ENCODE peak calls at places on chromosomes 13 and 19, in five cellular contexts. Z, N, U, A and C are unnamed samples. For H3K27me3 and H3K4me1, the result is how much of the 10 kb centered on the place peaks cover.

GRCh38 chr13:28753208-28753892 is 34.6 kb upstream of the SLC46A3 start:
- DNase-seq in Z (no peak), N (peak), U (peak), A (peak), C (peak)

GRCh38 chr13:58869566-58869965 is 1238.0 kb downstream of the PCDH17 start:
- DNase-seq in Z (no peak), N (no peak), U (no peak), A (no peak), C (no peak)

GRCh38 chr19:45512881-45513483 is 5.7 kb downstream of the VASP start:
- DNase-seq in Z (no peak), N (no peak), U (no peak), A (no peak), C (no peak)

GRCh38 chr19:40374084-40374483 is 15.9 kb downstream of the HIPK4 start:
- DNase-seq in Z (no peak), N (no peak), U (no peak), A (no peak), C (no peak)

GRCh38 chr13:21225082-21225481 is 48.6 kb downstream of the MRPL57 start:
- DNase-seq in Z (no peak), N (no peak), U (no peak), A (no peak), C (no peak)

GRCh38 chr19:18733196-18733647 is 49.7 kb downstream of the CRTC1 start:
- DNase-seq in Z (peak), N (no peak), U (no peak), A (no peak), C (peak)

GRCh38 chr19:16773259-16773658 is 53.6 kb downstream of the NWD1 start:
- DNase-seq in Z (no peak), N (no peak), U (no peak), A (no peak), C (no peak)

GRCh38 chr19:41296323-41296935 is 13.5 kb upstream of the CCDC97 start:
- DNase-seq in Z (no peak), N (no peak), U (no peak), A (no peak), C (no peak)

GRCh38 chr13:98291658-98292057 is 114.6 kb upstream of the RNF113B start:
- DNase-seq in Z (no peak), N (no peak), U (no peak), A (no peak), C (no peak)

GRCh38 chr13:46012404-46012803 is 40.1 kb downstream of the ZC3H13 start:
- DNase-seq in Z (no peak), N (no peak), U (no peak), A (no peak), C (no peak)

GRCh38 chr19:4260605-4261191 is 13.8 kb downstream of the YJU2 start:
- DNase-seq in Z (no peak), N (no peak), U (no peak), A (no peak), C (no peak)

GRCh38 chr19:53161123-53161522 is 2.3 kb upstream of the ZNF347 start:
- DNase-seq in Z (no peak), N (no peak), U (no peak), A (no peak), C (no peak)

GRCh38 chr19:49852631-49853126 is 1.7 kb downstream of the PTOV1 start:
- DNase-seq in Z (no peak), N (no peak), U (no peak), A (no peak), C (peak)

GRCh38 chr19:14509382-14509781 is 8.8 kb downstream of the DNAJB1 start:
- DNase-seq in Z (no peak), N (no peak), U (no peak), A (no peak), C (peak)
- H3K27me3 ChIP-seq in Z (under half), N (under half), U (under half), A (under half), C (under half)

DNA sequence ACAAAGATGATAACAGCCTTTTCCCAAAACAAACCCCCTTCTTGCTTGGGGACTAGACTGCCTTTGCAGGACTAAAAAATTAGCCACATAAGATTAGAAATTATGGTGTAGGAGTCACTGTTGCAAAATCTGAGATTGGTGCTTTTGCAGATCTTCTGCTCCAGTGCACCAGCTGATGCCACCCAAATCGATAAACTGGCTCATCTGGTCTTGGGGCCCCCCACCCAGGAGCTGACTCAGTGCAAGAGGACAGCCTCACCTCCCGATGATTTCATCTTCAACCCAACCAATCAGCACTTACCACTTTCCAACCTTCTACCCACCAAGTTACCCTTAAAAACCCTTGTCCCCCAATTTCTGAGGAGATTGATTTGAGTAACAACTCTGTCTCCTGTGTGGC is 47.1 kb upstream of the PEPD start:
- DNase-seq in Z (no peak), N (no peak), U (no peak), A (no peak), C (no peak)
- H3K4me1 ChIP-seq in Z (under half), N (under half), U (under half), A (under half), C (under half)

GRCh38 chr19:1157931-1158884 is 15.9 kb downstream of the SBNO2 start:
- DNase-seq in Z (no peak), N (no peak), U (no peak), A (no peak), C (peak)
- H3K4me3 ChIP-seq in Z (no peak), N (no peak), U (no peak), A (no peak), C (no peak)

DNA sequence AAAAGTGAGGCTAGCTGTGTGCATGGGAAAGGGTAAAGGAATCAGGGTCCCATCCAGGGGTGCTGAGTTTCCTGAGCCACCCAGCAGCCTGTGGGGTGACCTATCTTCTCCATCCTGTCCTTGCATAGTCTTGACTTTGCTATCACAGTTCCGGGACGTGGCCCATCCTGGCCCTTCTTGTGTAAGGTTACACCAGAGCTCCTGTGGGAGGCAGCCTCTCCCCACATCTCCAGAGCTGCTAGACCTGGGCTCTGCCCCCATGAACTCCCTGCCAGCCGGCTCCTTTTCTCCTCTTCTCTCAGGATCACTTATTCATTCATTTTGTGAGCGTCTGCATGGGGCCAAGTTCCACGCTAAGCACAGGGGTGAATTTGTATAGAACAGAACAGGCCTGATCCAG is 238.9 kb downstream of the TSHZ3 start:
- DNase-seq in Z (no peak), N (no peak), U (no peak), A (no peak), C (no peak)
- H3K27me3 ChIP-seq in Z (under half), N (under half), U (under half), A (under half), C (under half)

GRCh38 chr19:1169921-1170885 is 3.9 kb downstream of the SBNO2 start:
- DNase-seq in Z (peak), N (peak), U (peak), A (no peak), C (no peak)
- H3K4me1 ChIP-seq in Z (under half), N (under half), U (under half), A (under half), C (under half)

GRCh38 chr13:37701972-37702371 is 103.4 kb upstream of the POSTN start:
- DNase-seq in Z (no peak), N (no peak), U (peak), A (peak), C (no peak)

GRCh38 chr13:37706041-37706440 is 107.5 kb upstream of the POSTN start:
- DNase-seq in Z (no peak), N (no peak), U (no peak), A (no peak), C (no peak)

GRCh38 chr13:37700887-37701286 is 102.3 kb upstream of the POSTN start:
- DNase-seq in Z (no peak), N (no peak), U (no peak), A (peak), C (no peak)

DNA sequence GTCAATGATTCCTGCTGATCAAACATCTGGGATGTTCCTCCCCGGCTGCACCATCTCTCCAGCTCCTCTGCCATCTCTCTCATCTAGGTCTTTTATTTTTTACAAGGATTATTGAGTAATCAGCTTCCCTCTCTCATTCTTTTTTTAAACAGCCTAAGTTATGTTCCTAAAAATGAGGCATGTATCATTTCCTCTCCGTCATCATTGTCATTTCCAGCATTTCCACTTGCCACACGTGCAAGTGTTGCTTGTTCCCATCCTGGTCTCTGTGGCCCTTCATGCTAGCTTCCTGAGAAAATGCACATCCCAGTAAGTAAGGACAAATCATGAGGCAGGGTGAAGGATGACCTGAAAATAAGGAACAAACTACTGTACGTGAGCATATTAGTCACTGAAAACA is 102.7 kb upstream of the POSTN start:
- DNase-seq in Z (no peak), N (no peak), U (no peak), A (peak), C (no peak)
- H3K4me3 ChIP-seq in Z (no peak), N (no peak), U (no peak), A (no peak), C (no peak)

GRCh38 chr13:111412251-111412650 is 91.8 kb downstream of the TEX29 start:
- DNase-seq in Z (no peak), N (no peak), U (no peak), A (no peak), C (no peak)

GRCh38 chr13:111409413-111409812 is 89.0 kb downstream of the TEX29 start:
- DNase-seq in Z (no peak), N (peak), U (no peak), A (no peak), C (no peak)

GRCh38 chr13:111411186-111411858 is 90.9 kb downstream of the TEX29 start:
- DNase-seq in Z (no peak), N (no peak), U (no peak), A (no peak), C (no peak)

GRCh38 chr13:111407381-111408131 is 87.1 kb downstream of the TEX29 start:
- DNase-seq in Z (no peak), N (peak), U (no peak), A (no peak), C (no peak)

DNA sequence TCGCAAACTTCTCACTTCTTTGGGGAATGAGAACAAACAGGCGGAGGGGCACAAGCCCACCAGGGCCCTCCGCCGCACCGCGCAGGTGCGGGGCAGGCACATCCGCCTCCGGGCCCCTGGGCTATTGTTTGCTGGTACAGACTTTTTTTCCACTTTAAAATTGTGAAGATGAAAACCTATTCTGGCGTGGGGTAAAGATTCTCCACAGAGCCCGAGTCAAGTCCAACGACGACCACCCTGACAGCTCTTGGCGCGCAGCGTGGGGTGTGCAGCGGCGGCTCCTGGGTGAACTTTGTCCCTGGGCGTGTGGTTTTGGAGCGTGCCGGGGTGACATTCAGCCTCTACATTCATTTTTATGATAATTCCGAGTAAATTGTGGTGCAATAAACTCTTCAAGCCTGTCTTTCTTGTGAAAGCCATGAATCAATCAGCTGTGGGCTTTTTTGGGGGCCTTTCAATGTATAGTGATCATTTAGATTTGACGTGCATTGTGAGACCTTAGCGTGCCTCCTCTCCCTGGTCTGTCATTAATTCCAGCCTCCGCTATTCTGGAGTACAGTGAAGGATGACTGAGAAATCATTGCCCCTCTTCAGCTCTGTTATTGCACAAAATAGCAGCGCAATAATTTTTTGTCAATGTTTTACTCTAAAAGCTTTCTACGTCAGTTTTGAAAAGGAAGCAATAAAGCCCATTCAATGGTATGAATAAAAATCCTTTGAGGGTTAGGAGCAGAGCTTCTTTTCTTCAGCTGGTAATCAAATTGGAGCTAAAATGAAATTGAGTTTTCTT is 90.0 kb downstream of the TEX29 start:
- DNase-seq in Z (no peak), N (no peak), U (no peak), A (no peak), C (no peak)
- H3K27me3 ChIP-seq in Z (under half), N (under half), U (under half), A (under half), C (under half)

DNA sequence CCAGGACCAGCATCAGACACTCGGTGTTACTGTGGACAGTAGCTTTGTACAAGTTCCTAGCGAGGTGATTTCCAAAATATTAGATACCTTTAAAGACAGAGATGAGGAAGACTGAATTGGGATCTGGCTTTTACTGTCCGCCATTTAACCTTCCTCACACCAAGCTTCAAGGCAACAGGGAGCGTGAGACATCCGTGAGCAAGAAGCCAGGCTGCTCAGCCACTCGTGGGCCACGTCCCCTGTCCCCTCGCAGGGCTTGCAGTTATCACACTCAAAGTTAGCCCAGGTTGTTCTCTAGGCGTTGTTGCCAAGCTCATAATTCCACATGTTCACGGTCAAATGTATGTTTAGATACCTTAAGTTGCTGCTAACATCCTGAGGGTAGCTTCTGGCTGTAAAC is 102.9 kb downstream of the COL4A2 start:
- DNase-seq in Z (no peak), N (peak), U (no peak), A (no peak), C (no peak)
- H3K4me1 ChIP-seq in Z (under half), N (under half), U (half or more), A (half or more), C (under half)